ENCODE peak calls at places on chromosome 22, in nine cellular contexts. N is bronchial epithelial cell; M is AML-193; X is Right ventricle myocardium superior; K is activated CD8-positive, alpha-beta memory T cell treated with anti-CD3 and anti-CD28 coated beads for 48 hours; G is activated naive CD4-positive, alpha-beta T cell; T is CD8-positive, alpha-beta T cell; H is cardiac septum; J is GM04504. O is an unnamed sample.

GRCh38 chr22:48636746-48637145 is 1190.9 kb downstream of the BRD1 start:
- DNase-seq in X (no peak), H (no peak), G (no peak), J (no peak), T (no peak), K (no peak), N (no peak), M (no peak), O (no peak)

GRCh38 chr22:41576877-41577276 is 12.8 kb downstream of the PMM1 start:
- DNase-seq in K (no peak), N (peak), H (no peak), M (peak), J (no peak), T (peak), X (peak), G (no peak), O (peak)

GRCh38 chr22:31346733-31347250 is 646 bp upstream of the PATZ1 start:
- DNase-seq in H (peak), J (no peak), K (no peak), G (peak), N (no peak), M (peak), T (peak), X (peak), O (peak)

GRCh38 chr22:39959640-39960447 is at the start of gene TMA7B:
- DNase-seq in H (peak), N (peak), J (no peak), M (peak), T (peak), K (no peak), X (no peak), G (peak), O (peak)

GRCh38 chr22:49724893-49725489 is 102.7 kb downstream of the BRD1 start:
- DNase-seq in K (peak), N (no peak), X (peak), H (no peak), T (peak), G (peak), J (peak), M (peak), O (peak)

GRCh38 chr22:28942801-28943500 is 59.6 kb downstream of the ZNRF3 start:
- DNase-seq in H (no peak), T (no peak), G (no peak), X (no peak), J (no peak), K (no peak), M (no peak), N (no peak), O (no peak)

GRCh38 chr22:41511521-41511968 is 32.7 kb downstream of the POLR3H start:
- DNase-seq in N (no peak), H (no peak), T (no peak), M (no peak), J (no peak), X (no peak), G (no peak), K (no peak), O (no peak)

GRCh38 chr22:35437038-35437437 is 37.1 kb downstream of the MCM5 start:
- DNase-seq in X (no peak), H (no peak), N (no peak), J (no peak), K (no peak), T (no peak), M (no peak), G (no peak), O (no peak)

GRCh38 chr22:19494676-19495173 is 15.0 kb downstream of the CDC45 start:
- DNase-seq in N (no peak), X (no peak), J (no peak), G (no peak), K (no peak), M (no peak), T (no peak), H (no peak), O (no peak)

GRCh38 chr22:38069372-38070249 is 12.4 kb downstream of the PICK1 start:
- DNase-seq in X (peak), G (no peak), T (no peak), H (peak), M (no peak), K (no peak), J (peak), N (no peak), O (no peak)

GRCh38 chr22:31075961-31076360 is 5.2 kb upstream of the SMTN start:
- DNase-seq in N (no peak), T (no peak), H (peak), M (no peak), J (peak), X (peak), K (no peak), G (no peak), O (no peak)

GRCh38 chr22:50697667-50698506 is 25.3 kb downstream of the SHANK3 start:
- DNase-seq in T (no peak), X (peak), J (no peak), G (no peak), N (no peak), H (peak), M (no peak), K (no peak), O (no peak)

GRCh38 chr22:35467788-35468187 is 67.8 kb downstream of the MCM5 start:
- DNase-seq in G (no peak), N (no peak), T (no peak), K (no peak), M (no peak), J (no peak), H (peak), X (peak), O (no peak)

GRCh38 chr22:25966448-25966913 is 202.8 kb upstream of the SEZ6L start:
- DNase-seq in N (no peak), J (no peak), G (no peak), M (no peak), K (no peak), T (no peak), H (no peak), X (no peak), O (no peak)

GRCh38 chr22:23065069-23065451 is 5.3 kb upstream of the GNAZ start:
- DNase-seq in G (no peak), T (peak), J (no peak), N (no peak), M (no peak), H (peak), K (no peak), X (peak), O (no peak)

GRCh38 chr22:11598492-11599440 is 3929.2 kb upstream of the OR11H1 start:
- DNase-seq in M (no peak), X (no peak), G (no peak), T (no peak), N (no peak), J (no peak), H (no peak), K (no peak), O (no peak)

GRCh38 chr22:47213571-47214230 is 451.3 kb downstream of the TBC1D22A start:
- DNase-seq in N (no peak), T (peak), K (peak), M (peak), X (no peak), G (peak), H (no peak), J (no peak), O (peak)

GRCh38 chr22:16959345-16959930 is 48.6 kb downstream of the GAB4 start:
- DNase-seq in J (no peak), X (no peak), M (no peak), G (no peak), N (no peak), T (no peak), K (no peak), H (no peak), O (no peak)

GRCh38 chr22:19456541-19456940 is 9.0 kb upstream of the C22orf39 start:
- DNase-seq in X (no peak), N (no peak), H (no peak), J (no peak), M (no peak), T (no peak), K (no peak), G (no peak), O (no peak)

GRCh38 chr22:22692707-22693530 is 48.5 kb downstream of the GGTLC2 start:
- DNase-seq in X (no peak), J (peak), K (peak), N (peak), G (peak), H (peak), T (peak), M (no peak), O (peak)